ENCODE peak calls at places on chromosomes 11 and 22, in nine cellular contexts. X is colonic mucosa, K is thoracic aorta, G is testis, F is heart left ventricle, D is mucosa of descending colon, A is ovary, M is adrenal gland, N is fibroblast of pulmonary artery. J is an unnamed sample.

GRCh38 chr11:76803023-76803422 is 19.9 kb downstream of the TSKU start:
- DNase-seq in X (peak), K (no peak), G (no peak), F (peak), D (no peak), A (no peak), M (no peak), N (peak), J (no peak)

GRCh38 chr11:46295312-46295995 is 18.0 kb downstream of the CREB3L1 start:
- DNase-seq in X (no peak), K (no peak), G (peak), F (peak), D (peak), A (peak), M (peak), N (peak), J (no peak)

GRCh38 chr11:75273989-75274391 is 33.4 kb downstream of the TPBGL start:
- DNase-seq in X (no peak), K (no peak), G (no peak), F (no peak), D (no peak), A (no peak), M (no peak), N (no peak), J (no peak)

GRCh38 chr11:19648321-19648720 is 64.3 kb upstream of the NAV2 start:
- DNase-seq in X (no peak), K (no peak), G (no peak), F (no peak), D (no peak), A (no peak), M (no peak), N (no peak), J (no peak)

GRCh38 chr22:32796865-32797573 is 4.5 kb upstream of the TIMP3 start:
- DNase-seq in X (peak), K (peak), G (peak), F (peak), D (peak), A (peak), M (peak), N (peak), J (peak)

GRCh38 chr22:25014896-25015755 is 62.6 kb downstream of the KIAA1671 start:
- DNase-seq in X (no peak), K (no peak), G (peak), F (no peak), D (no peak), A (no peak), M (no peak), N (no peak), J (no peak)

GRCh38 chr11:47961383-47961782 is 19.0 kb upstream of the PTPRJ start:
- DNase-seq in X (no peak), K (no peak), G (no peak), F (no peak), D (no peak), A (no peak), M (no peak), N (no peak), J (no peak)

GRCh38 chr22:19596680-19597398 is 72.6 kb upstream of the CLDN5 start:
- DNase-seq in X (no peak), K (no peak), G (no peak), F (no peak), D (no peak), A (no peak), M (no peak), N (no peak), J (no peak)

GRCh38 chr22:49100316-49100715 is 727.4 kb downstream of the BRD1 start:
- DNase-seq in X (no peak), K (no peak), G (no peak), F (no peak), D (no peak), A (no peak), M (no peak), N (no peak), J (no peak)

GRCh38 chr11:100706179-100706578 is 19.1 kb downstream of the ARHGAP42 start:
- DNase-seq in X (no peak), K (no peak), G (no peak), F (no peak), D (no peak), A (no peak), M (no peak), N (no peak), J (no peak)

GRCh38 chr22:41288245-41288946 is 2.4 kb upstream of the RANGAP1 start:
- DNase-seq in X (peak), K (no peak), G (no peak), F (no peak), D (no peak), A (no peak), M (peak), N (peak), J (peak)

GRCh38 chr11:130110325-130111108 is 40.8 kb downstream of the APLP2 start:
- DNase-seq in X (no peak), K (no peak), G (no peak), F (no peak), D (no peak), A (no peak), M (no peak), N (no peak), J (no peak)

DNA sequence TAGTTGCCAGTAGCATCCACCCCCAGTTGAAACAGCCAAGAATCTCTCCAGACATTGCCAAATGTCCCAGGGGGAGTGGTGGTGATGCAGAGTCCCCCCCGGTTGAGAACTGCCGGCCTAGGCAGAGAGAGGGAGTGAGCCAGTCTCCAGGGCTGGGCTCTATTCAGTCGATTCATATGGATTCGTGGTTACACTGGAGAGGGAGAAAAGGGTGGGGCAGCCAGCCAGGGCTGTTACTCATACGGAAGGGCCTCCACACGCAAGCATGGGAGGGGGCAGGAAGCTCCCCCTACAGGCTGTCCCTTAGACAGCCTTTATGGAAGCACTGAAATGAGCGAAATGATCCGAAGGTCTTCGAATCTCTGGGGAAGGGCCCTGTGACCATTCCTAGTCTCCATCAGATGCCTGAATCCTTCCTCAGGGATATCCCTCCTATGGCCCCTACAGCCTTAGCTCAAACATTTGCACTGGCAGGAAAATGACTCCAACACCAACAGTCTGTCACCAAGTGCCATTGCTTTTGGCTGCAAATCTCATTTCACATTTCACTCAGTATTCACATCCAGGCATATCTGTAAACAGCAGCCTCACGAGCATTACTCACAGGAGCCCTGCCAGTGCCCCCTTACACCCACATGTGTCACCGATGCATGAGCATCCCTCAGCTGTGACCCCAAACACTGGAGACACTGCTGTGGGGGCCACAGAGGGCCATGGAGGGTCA is 18.4 kb upstream of the TLCD5 start:
- DNase-seq in X (peak), K (no peak), G (no peak), F (no peak), D (peak), A (no peak), M (peak), N (peak), J (peak)
- TF ChIP-seq CTCF in X (no peak), K (no peak), G (no peak), F (peak), D (no peak), A (no peak), M (peak), N (peak), J (peak)

DNA sequence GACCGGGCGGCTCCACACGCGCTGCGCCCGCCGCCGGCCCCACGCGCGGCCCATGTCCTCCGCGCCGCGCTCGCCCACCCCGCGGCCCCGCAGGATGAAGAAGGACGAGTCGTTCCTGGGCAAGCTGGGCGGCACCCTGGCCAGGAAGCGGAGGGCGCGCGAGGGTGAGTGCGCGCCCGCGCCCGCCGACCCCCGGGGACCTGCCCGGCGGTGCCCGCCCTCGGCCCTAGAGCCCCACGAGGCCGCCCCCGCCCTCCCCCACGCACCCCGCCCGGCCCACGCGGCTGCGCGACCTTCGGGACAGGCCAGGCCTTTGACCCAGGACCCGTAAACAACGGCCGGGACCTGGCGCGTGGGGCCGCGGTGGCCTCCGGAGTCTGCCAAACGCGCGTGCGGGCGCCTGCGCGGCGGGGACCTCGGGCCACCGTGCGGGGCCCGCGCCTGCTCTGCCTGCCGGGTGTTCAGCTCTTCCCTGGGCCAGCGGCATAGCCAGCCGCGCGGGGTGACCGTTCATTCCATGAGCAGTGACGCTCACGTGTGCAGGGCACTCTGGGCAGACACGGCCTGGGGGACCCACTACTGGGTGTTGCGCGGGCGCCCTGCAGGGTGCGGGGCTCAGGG is at the start of gene PARVB:
- DNase-seq in X (no peak), K (no peak), G (peak), F (peak), D (peak), A (peak), M (peak), N (no peak), J (no peak)
- H3K4me3 ChIP-seq in X (peak), K (peak), G (peak), F (peak), D (no peak), A (peak), M (no peak), N (peak), J (peak)

DNA sequence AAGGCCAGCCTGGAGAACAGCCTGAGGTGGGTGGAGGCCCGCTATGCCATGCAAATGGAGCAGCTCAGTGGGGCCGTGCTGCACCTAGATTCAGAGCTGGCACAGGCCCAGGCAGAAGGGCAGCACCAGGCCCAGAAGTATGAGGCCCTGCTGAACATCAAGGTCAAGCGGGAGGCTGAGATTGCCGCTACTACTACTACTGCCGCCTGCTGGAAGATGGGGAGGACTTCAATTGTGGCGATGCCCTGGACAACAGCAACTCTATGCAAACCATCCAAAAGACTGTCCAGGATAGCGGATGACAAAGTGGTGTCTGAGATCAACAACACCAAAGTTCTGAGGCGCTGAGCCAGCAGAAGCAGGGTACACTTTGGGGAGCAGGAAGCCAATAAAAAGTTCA is 3.1 kb upstream of the TMEM218 start:
- DNase-seq in X (no peak), K (no peak), G (no peak), F (no peak), D (no peak), A (no peak), M (no peak), N (no peak), J (no peak)
- TF ChIP-seq CTCF in X (no peak), K (no peak), G (no peak), F (no peak), D (no peak), A (no peak), M (no peak), N (peak), J (no peak)

GRCh38 chr22:46088541-46089311 is 61.6 kb upstream of the PPARA start:
- DNase-seq in X (no peak), K (no peak), G (no peak), F (no peak), D (peak), A (peak), M (peak), N (peak), J (no peak)
- H3K4me3 ChIP-seq in X (no peak), K (peak), G (no peak), F (peak), D (no peak), A (peak), M (no peak), N (no peak), J (peak)

DNA sequence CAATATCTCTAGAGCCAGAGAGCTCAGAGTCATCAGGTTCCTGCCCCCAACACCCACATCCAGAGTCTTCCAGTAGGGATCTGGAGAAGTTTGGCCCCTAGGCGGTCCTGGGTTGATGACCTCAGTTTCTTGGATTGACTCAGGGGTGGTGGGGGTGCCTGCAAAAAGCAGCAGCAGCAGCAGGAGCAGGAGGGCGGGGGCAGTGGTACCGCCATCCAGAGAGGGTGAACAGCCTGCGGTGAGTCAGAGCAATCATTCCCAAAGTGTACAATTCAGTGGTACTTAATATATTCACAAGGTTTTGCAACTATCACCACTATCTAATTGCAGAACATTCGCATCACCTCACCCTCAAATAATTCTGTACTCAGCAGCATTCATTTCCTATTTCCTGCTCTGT is 9.9 kb upstream of the SEC14L3 start:
- DNase-seq in X (no peak), K (no peak), G (no peak), F (no peak), D (no peak), A (no peak), M (no peak), N (peak), J (no peak)
- TF ChIP-seq CTCF in X (no peak), K (no peak), G (no peak), F (no peak), D (no peak), A (no peak), M (no peak), N (no peak), J (no peak)

GRCh38 chr11:57322881-57323467 is 1.8 kb downstream of the TNKS1BP1 start:
- DNase-seq in X (no peak), K (no peak), G (no peak), F (no peak), D (no peak), A (no peak), M (no peak), N (no peak), J (no peak)
- H3K4me3 ChIP-seq in X (peak), K (peak), G (peak), F (peak), D (no peak), A (peak), M (no peak), N (peak), J (peak)

GRCh38 chr11:66391322-66391721 is 19.8 kb upstream of the SLC29A2 start:
- DNase-seq in X (no peak), K (no peak), G (no peak), F (no peak), D (no peak), A (no peak), M (no peak), N (no peak), J (no peak)
- TF ChIP-seq CTCF in X (no peak), K (no peak), G (no peak), F (no peak), D (no peak), A (no peak), M (no peak), N (no peak), J (no peak)

GRCh38 chr22:31091106-31091975 is 10.2 kb downstream of the SMTN start:
- DNase-seq in X (no peak), K (no peak), G (no peak), F (no peak), D (no peak), A (peak), M (no peak), N (no peak), J (no peak)

GRCh38 chr22:31093956-31094622 is 13.0 kb downstream of the SMTN start:
- DNase-seq in X (no peak), K (no peak), G (no peak), F (peak), D (no peak), A (peak), M (no peak), N (no peak), J (no peak)

GRCh38 chr22:31092161-31092560 is 11.0 kb downstream of the SMTN start:
- DNase-seq in X (no peak), K (no peak), G (no peak), F (no peak), D (no peak), A (no peak), M (no peak), N (no peak), J (no peak)

GRCh38 chr22:31094741-31095140 is 12.6 kb downstream of the SELENOM start:
- DNase-seq in X (no peak), K (no peak), G (no peak), F (no peak), D (no peak), A (no peak), M (no peak), N (no peak), J (no peak)

GRCh38 chr22:31093090-31093850 is 12.2 kb downstream of the SMTN start:
- DNase-seq in X (no peak), K (no peak), G (no peak), F (peak), D (no peak), A (peak), M (no peak), N (no peak), J (no peak)
- H3K4me3 ChIP-seq in X (peak), K (peak), G (no peak), F (peak), D (no peak), A (peak), M (no peak), N (no peak), J (no peak)

GRCh38 chr11:13924801-13925327 is 37.7 kb upstream of the SPON1 start:
- DNase-seq in X (no peak), K (no peak), G (no peak), F (no peak), D (no peak), A (no peak), M (no peak), N (peak), J (no peak)

GRCh38 chr11:13927496-13927895 is 35.0 kb upstream of the SPON1 start:
- DNase-seq in X (no peak), K (no peak), G (no peak), F (no peak), D (no peak), A (no peak), M (no peak), N (no peak), J (no peak)

GRCh38 chr11:13928566-13929251 is 33.8 kb upstream of the SPON1 start:
- DNase-seq in X (no peak), K (no peak), G (peak), F (no peak), D (no peak), A (no peak), M (peak), N (peak), J (no peak)

GRCh38 chr11:13923716-13924650 is 38.5 kb upstream of the SPON1 start:
- DNase-seq in X (no peak), K (no peak), G (no peak), F (no peak), D (no peak), A (no peak), M (no peak), N (peak), J (no peak)

GRCh38 chr11:13923182-13923581 is 39.3 kb upstream of the SPON1 start:
- DNase-seq in X (no peak), K (no peak), G (no peak), F (no peak), D (no peak), A (no peak), M (no peak), N (no peak), J (no peak)
- TF ChIP-seq CTCF in X (no peak), K (no peak), G (no peak), F (no peak), D (no peak), A (no peak), M (no peak), N (no peak), J (no peak)

GRCh38 chr11:6746086-6746618 is 25.6 kb downstream of the OR2AG2 start:
- DNase-seq in X (peak), K (no peak), G (no peak), F (peak), D (peak), A (no peak), M (no peak), N (peak), J (no peak)

GRCh38 chr11:6747097-6747662 is 24.6 kb downstream of the OR2AG2 start:
- DNase-seq in X (no peak), K (no peak), G (no peak), F (no peak), D (no peak), A (no peak), M (no peak), N (no peak), J (no peak)

GRCh38 chr11:6745465-6746015 is 26.2 kb downstream of the OR2AG2 start:
- DNase-seq in X (no peak), K (no peak), G (no peak), F (no peak), D (no peak), A (no peak), M (no peak), N (no peak), J (no peak)

GRCh38 chr11:6745018-6745417 is 26.8 kb downstream of the OR2AG2 start:
- DNase-seq in X (no peak), K (no peak), G (no peak), F (no peak), D (no peak), A (no peak), M (no peak), N (no peak), J (no peak)

DNA sequence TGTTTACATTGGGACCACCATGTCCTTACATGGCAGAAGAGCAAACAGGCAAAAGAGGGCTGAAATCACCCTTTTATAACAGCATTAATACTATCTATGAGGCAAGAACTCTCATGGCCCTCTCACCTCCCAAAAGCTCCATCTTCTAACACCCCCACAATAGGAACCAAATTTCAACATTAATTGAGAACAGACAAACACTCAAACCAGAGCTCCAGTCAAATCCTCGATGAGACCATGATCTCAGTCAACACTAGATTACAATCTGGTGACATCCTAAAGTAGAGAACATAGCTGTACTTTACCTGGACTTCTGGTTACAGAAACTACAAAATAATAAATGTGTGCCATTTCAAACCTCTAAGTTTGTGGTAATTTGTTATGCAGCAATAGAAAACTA is 25.1 kb downstream of the OR2AG2 start:
- DNase-seq in X (no peak), K (no peak), G (no peak), F (no peak), D (no peak), A (no peak), M (no peak), N (no peak), J (no peak)
- H3K4me3 ChIP-seq in X (peak), K (peak), G (no peak), F (peak), D (no peak), A (no peak), M (no peak), N (no peak), J (no peak)

J was measured in astrocyte of the cerebellum.